ENCODE peak calls at places on chromosomes 4 and X, in eight cellular contexts. Z is nephron progenitor cell; P is right cardiac atrium; V is T-helper 17 cell; X is stimulated activated CD8-positive, alpha-beta memory T cell treated with anti-CD3 and anti-CD28 coated beads, Interleukin-15, amount 100 ng/mL, for 4 hours; L is prostate gland; U is ecto neural progenitor cell; D is AG08396. J is an unnamed sample.

GRCh38 chrX:76148753-76149152 is 24.1 kb upstream of the PBDC1 start:
- DNase-seq in Z (peak; percentile 20), V (peak; percentile 12), U (no peak), P (no peak), X (no peak), L (peak; percentile 5), D (no peak), J (peak; percentile 45)

GRCh38 chr4:123096038-123096437 is 173.6 kb upstream of the NUDT6 start:
- DNase-seq in P (no peak), V (no peak), L (no peak), X (no peak), U (no peak), D (no peak), Z (no peak), J (no peak)

GRCh38 chrX:9144643-9145290 is 110.8 kb upstream of the FAM9B start:
- DNase-seq in L (no peak), V (no peak), U (no peak), X (no peak), P (no peak), Z (no peak), D (no peak), J (no peak)

GRCh38 chr4:20299515-20299914 is 47.8 kb downstream of the SLIT2 start:
- DNase-seq in P (no peak), D (peak; percentile 23), X (no peak), V (no peak), Z (peak; percentile 15), L (no peak), U (no peak), J (no peak)

GRCh38 chr4:123786955-123787354 is 390.4 kb downstream of the SPRY1 start:
- DNase-seq in L (no peak), Z (no peak), V (no peak), D (no peak), X (no peak), U (no peak), P (peak; percentile 41), J (no peak)

GRCh38 chr4:25767877-25768475 is 94.8 kb downstream of the SEL1L3 start:
- DNase-seq in U (peak; percentile 62), V (no peak), D (peak; percentile 70), L (peak; percentile 50), Z (peak; percentile 62), P (peak; percentile 53), X (no peak), J (no peak)

GRCh38 chr4:110620352-110621327 is 2.2 kb downstream of the PITX2 start:
- DNase-seq in Z (peak; percentile 76), P (no peak), L (peak; percentile 65), D (no peak), V (no peak), U (peak; percentile 90), X (no peak), J (no peak)

GRCh38 chrX:37353646-37354045 is 4.5 kb downstream of the PRRG1 start:
- DNase-seq in U (no peak), D (no peak), P (no peak), L (no peak), Z (no peak), X (no peak), V (no peak), J (no peak)

GRCh38 chr4:61924131-61924530 is 724.0 kb downstream of the ADGRL3 start:
- DNase-seq in P (no peak), D (no peak), U (no peak), Z (no peak), V (no peak), L (no peak), X (no peak), J (no peak)

GRCh38 chrX:97672608-97673007 is 788.9 kb downstream of the RPA4 start:
- DNase-seq in U (no peak), V (no peak), X (no peak), D (no peak), Z (no peak), L (no peak), P (no peak), J (no peak)

GRCh38 chr4:67428819-67429218 is 116.5 kb downstream of the CENPC start:
- DNase-seq in Z (no peak), U (no peak), L (no peak), P (no peak), D (no peak), X (no peak), V (no peak), J (no peak)

GRCh38 chrX:152637649-152638442 is at the start of gene GABRQ:
- DNase-seq in D (no peak), V (no peak), L (peak; percentile 4), P (peak; percentile 39), Z (peak; percentile 86), X (no peak), U (peak; percentile 85), J (no peak)

GRCh38 chrX:43677993-43678392 is 21.9 kb downstream of the MAOA start:
- DNase-seq in D (no peak), P (no peak), Z (no peak), L (no peak), X (no peak), U (no peak), V (no peak), J (no peak)

GRCh38 chrX:129651756-129652564 is 2.8 kb downstream of the APLN start:
- DNase-seq in U (peak; percentile 43), X (no peak), Z (no peak), L (no peak), D (no peak), V (no peak), P (no peak), J (no peak)

GRCh38 chr4:90799895-90800294 is 672.7 kb downstream of the CCSER1 start:
- DNase-seq in Z (no peak), V (no peak), L (no peak), X (no peak), U (no peak), P (no peak), D (no peak), J (no peak)

GRCh38 chr4:186827542-186827887 is 103.9 kb upstream of the FAT1 start:
- DNase-seq in X (no peak), L (no peak), U (no peak), Z (no peak), V (no peak), D (no peak), P (no peak), J (no peak)

GRCh38 chrX:152733261-152733975 is at the start of the genes CSAG1 and MAGEA12:
- DNase-seq in P (no peak), D (no peak), V (no peak), X (no peak), U (no peak), Z (no peak), L (no peak), J (no peak)

GRCh38 chr4:88097781-88098180 is 60.7 kb downstream of the ABCG2 start:
- DNase-seq in U (no peak), P (no peak), X (no peak), L (no peak), V (no peak), D (no peak), Z (no peak), J (no peak)

GRCh38 chr4:3029464-3029863 is 44.9 kb downstream of the HTT-AS start:
- DNase-seq in V (no peak), P (no peak), Z (no peak), X (no peak), D (no peak), U (no peak), L (no peak), J (no peak)

GRCh38 chr4:121072080-121072835 is at the start of gene NDNF:
- DNase-seq in Z (peak; percentile 77), U (peak; percentile 77), L (no peak), V (peak; percentile 30), X (no peak), P (peak; percentile 38), D (peak; percentile 47), J (no peak)

GRCh38 chr4:84750260-84750955 is 167.5 kb downstream of the CDS1 start:
- DNase-seq in V (no peak), X (no peak), Z (no peak), D (peak; percentile 48), L (peak; percentile 16), P (no peak), U (no peak), J (no peak)

GRCh38 chr4:137961051-137961438 is 281.1 kb downstream of the SLC7A11 start:
- DNase-seq in P (peak; percentile 12), V (no peak), U (no peak), X (no peak), L (peak; percentile 77), D (peak; percentile 20), Z (no peak), J (no peak)

GRCh38 chr4:61896717-61897116 is 696.6 kb downstream of the ADGRL3 start:
- DNase-seq in L (no peak), Z (no peak), P (no peak), D (no peak), V (no peak), U (no peak), X (no peak), J (no peak)

GRCh38 chr4:34417160-34417559 is 1827.2 kb downstream of the ARAP2 start:
- DNase-seq in U (no peak), X (no peak), P (no peak), D (no peak), Z (no peak), V (no peak), L (no peak), J (no peak)

GRCh38 chrX:131671714-131672113 is 127.8 kb downstream of the OR13H1 start:
- DNase-seq in L (peak; percentile 63), Z (no peak), V (no peak), P (no peak), D (no peak), U (no peak), X (no peak), J (no peak)

GRCh38 chr4:92334716-92335350 is 31.1 kb downstream of the GRID2 start:
- DNase-seq in X (no peak), V (no peak), D (no peak), L (peak; percentile 27), P (peak; percentile 16), Z (no peak), U (no peak), J (no peak)

GRCh38 chrX:150544222-150544787 is 24.1 kb upstream of the MTM1 start:
- DNase-seq in D (no peak), V (no peak), L (no peak), P (no peak), X (no peak), U (no peak), Z (no peak), J (no peak)

GRCh38 chr4:156109943-156110925 is 156.6 kb upstream of the CTSO start:
- DNase-seq in D (peak; percentile 6), V (no peak), P (no peak), Z (no peak), L (peak; percentile 29), U (no peak), X (no peak), J (no peak)

GRCh38 chr4:22389240-22389871 is 126.5 kb downstream of the ADGRA3 start:
- DNase-seq in P (peak; percentile 25), V (no peak), D (peak; percentile 60), U (no peak), X (no peak), L (peak; percentile 21), Z (peak; percentile 49), J (no peak)